ENCODE peak calls at places on chromosomes 3 and 15, in eight cellular contexts. J, Y, H, L, S, R, G and E are unnamed samples.

GRCh38 chr15:79896131-79896633 is 632 bp downstream of the MTHFS start:
- ATAC-seq in S (peak), H (no peak), L (peak), Y (peak), G (peak), J (peak), R (no peak), E (peak)

GRCh38 chr3:100163787-100164186 is 49.5 kb upstream of the FILIP1L start:
- ATAC-seq in R (no peak), L (no peak), S (no peak), J (no peak), H (peak), Y (no peak), G (no peak), E (no peak)

GRCh38 chr15:99169769-99170311 is 65.0 kb downstream of the SYNM start:
- ATAC-seq in H (peak), J (peak), R (no peak), S (no peak), Y (peak), G (no peak), L (no peak), E (no peak)

GRCh38 chr3:194688207-194688711 is 2.6 kb downstream of the FAM43A start:
- ATAC-seq in H (no peak), Y (no peak), L (no peak), G (peak), R (peak), J (peak), S (no peak), E (peak)

GRCh38 chr3:23264413-23264812 is 61.3 kb downstream of the UBE2E2 start:
- ATAC-seq in J (no peak), H (no peak), L (no peak), R (no peak), G (no peak), Y (peak), S (no peak), E (no peak)

GRCh38 chr3:52986049-52986448 is 59.8 kb downstream of the SFMBT1 start:
- ATAC-seq in J (no peak), S (no peak), Y (no peak), G (no peak), R (no peak), L (no peak), H (no peak), E (no peak)

GRCh38 chr3:13475871-13476590 is 4.1 kb upstream of the HDAC11 start:
- ATAC-seq in L (peak), J (no peak), G (no peak), S (no peak), H (no peak), R (no peak), Y (no peak), E (no peak)

GRCh38 chr3:27713435-27713880 is 8.7 kb downstream of the EOMES start:
- ATAC-seq in J (no peak), S (no peak), G (no peak), H (no peak), L (no peak), R (no peak), Y (peak), E (no peak)

GRCh38 chr3:46435327-46435726 is 28.3 kb downstream of the CCRL2 start:
- ATAC-seq in G (no peak), J (no peak), Y (no peak), L (no peak), H (no peak), R (no peak), S (no peak), E (no peak)

GRCh38 chr3:120272294-120272693 is 12.7 kb downstream of the GPR156 start:
- ATAC-seq in L (no peak), R (no peak), H (no peak), J (no peak), Y (no peak), S (no peak), G (no peak), E (no peak)

GRCh38 chr15:29534378-29534777 is 264.8 kb upstream of the NSMCE3 start:
- ATAC-seq in Y (no peak), H (peak), L (no peak), J (no peak), R (no peak), S (no peak), G (no peak), E (no peak)

GRCh38 chr15:70741677-70742293 is 21.6 kb downstream of the UACA start:
- ATAC-seq in L (no peak), Y (peak), S (no peak), J (peak), G (no peak), R (no peak), H (no peak), E (no peak)

GRCh38 chr3:32945136-32945535 is 6.3 kb upstream of the CCR4 start:
- ATAC-seq in Y (no peak), J (no peak), G (peak), L (no peak), H (no peak), R (no peak), S (no peak), E (no peak)